ENCODE peak calls at places on chromosomes 4 and X, in four cellular contexts. One of them, this sample, is unnamed.

GRCh38 chr4:53531695-53532224 is 59.5 kb downstream of the LNX1 start:
- DNase-seq in cardiac muscle cell: no peak
- DNase-seq in tibial nerve: no peak
- DNase-seq in gastrocnemius medialis: no peak
- DNase-seq in this sample: no peak

GRCh38 chr4:59180161-59180560 is 2020.0 kb upstream of the ADGRL3 start:
- DNase-seq in cardiac muscle cell: no peak
- DNase-seq in tibial nerve: no peak
- DNase-seq in gastrocnemius medialis: no peak
- DNase-seq in this sample: no peak

GRCh38 chr4:51880016-51880915 is 37.3 kb downstream of the DCUN1D4 start:
- DNase-seq in cardiac muscle cell: no peak
- DNase-seq in tibial nerve: no peak
- DNase-seq in gastrocnemius medialis: no peak
- DNase-seq in this sample: no peak

GRCh38 chr4:41200486-41201017 is 13.8 kb downstream of the APBB2 start:
- DNase-seq in cardiac muscle cell: no peak
- DNase-seq in tibial nerve: no peak
- DNase-seq in gastrocnemius medialis: no peak
- DNase-seq in this sample: no peak

GRCh38 chr4:15771419-15772058 is 6.6 kb upstream of the CD38 start:
- DNase-seq in cardiac muscle cell: no peak
- DNase-seq in tibial nerve: no peak
- DNase-seq in gastrocnemius medialis: no peak
- DNase-seq in this sample: no peak

GRCh38 chr4:133316874-133317273 is 167.8 kb downstream of the PCDH10 start:
- DNase-seq in cardiac muscle cell: no peak
- DNase-seq in tibial nerve: no peak
- DNase-seq in gastrocnemius medialis: no peak
- DNase-seq in this sample: no peak

GRCh38 chr4:180665994-180666818 is 1577.0 kb upstream of the TENM3 start:
- DNase-seq in cardiac muscle cell: peak
- DNase-seq in tibial nerve: no peak
- DNase-seq in gastrocnemius medialis: no peak
- DNase-seq in this sample: no peak

GRCh38 chr4:112277220-112277619 is 8.5 kb downstream of the TIFA start:
- DNase-seq in cardiac muscle cell: no peak
- DNase-seq in tibial nerve: no peak
- DNase-seq in gastrocnemius medialis: no peak
- DNase-seq in this sample: no peak

GRCh38 chr4:93764647-93765246 is 63.8 kb upstream of the ATOH1 start:
- DNase-seq in cardiac muscle cell: peak
- DNase-seq in tibial nerve: no peak
- DNase-seq in gastrocnemius medialis: no peak
- DNase-seq in this sample: no peak

GRCh38 chrX:118644378-118644777 is 83.0 kb upstream of the IL13RA1 start:
- DNase-seq in cardiac muscle cell: peak
- DNase-seq in tibial nerve: no peak
- DNase-seq in gastrocnemius medialis: no peak
- DNase-seq in this sample: no peak

GRCh38 chr4:102761478-102761790 is 666 bp upstream of the MANBA start:
- DNase-seq in cardiac muscle cell: no peak
- DNase-seq in tibial nerve: no peak
- DNase-seq in gastrocnemius medialis: no peak
- DNase-seq in this sample: no peak

GRCh38 chr4:83128235-83128929 is 13.9 kb upstream of the PLAC8 start:
- DNase-seq in cardiac muscle cell: no peak
- DNase-seq in tibial nerve: no peak
- DNase-seq in gastrocnemius medialis: no peak
- DNase-seq in this sample: no peak

GRCh38 chr4:73734405-73735070 is 5.8 kb upstream of the CXCL8 start:
- DNase-seq in cardiac muscle cell: no peak
- DNase-seq in tibial nerve: no peak
- DNase-seq in gastrocnemius medialis: no peak
- DNase-seq in this sample: no peak

GRCh38 chrX:53166103-53166502 is 58.9 kb downstream of the KDM5C start:
- DNase-seq in cardiac muscle cell: no peak
- DNase-seq in tibial nerve: no peak
- DNase-seq in gastrocnemius medialis: no peak
- DNase-seq in this sample: no peak

GRCh38 chr4:82774711-82775171 is 23.9 kb downstream of the SCD5 start:
- DNase-seq in cardiac muscle cell: no peak
- DNase-seq in tibial nerve: no peak
- DNase-seq in gastrocnemius medialis: no peak
- DNase-seq in this sample: no peak

GRCh38 chr4:1502976-1503375 is 96.7 kb upstream of the NKX1-1 start:
- DNase-seq in cardiac muscle cell: no peak
- DNase-seq in tibial nerve: peak
- DNase-seq in gastrocnemius medialis: no peak
- DNase-seq in this sample: no peak

GRCh38 chrX:96979766-96980165 is 96.1 kb downstream of the RPA4 start:
- DNase-seq in cardiac muscle cell: peak
- DNase-seq in tibial nerve: no peak
- DNase-seq in gastrocnemius medialis: no peak
- DNase-seq in this sample: no peak

GRCh38 chr4:107988763-107989035 is 990 bp upstream of the HADH start:
- DNase-seq in cardiac muscle cell: no peak
- DNase-seq in tibial nerve: no peak
- DNase-seq in gastrocnemius medialis: no peak
- DNase-seq in this sample: no peak

GRCh38 chrX:154384284-154384892 is 5.3 kb downstream of the EMD start:
- DNase-seq in cardiac muscle cell: no peak
- DNase-seq in tibial nerve: no peak
- DNase-seq in gastrocnemius medialis: no peak
- DNase-seq in this sample: no peak

GRCh38 chrX:153865321-153865580 is 20.7 kb downstream of the L1CAM start:
- DNase-seq in cardiac muscle cell: no peak
- DNase-seq in tibial nerve: no peak
- DNase-seq in gastrocnemius medialis: no peak
- DNase-seq in this sample: no peak

GRCh38 chr4:113446019-113446418 is 315.5 kb downstream of the CAMK2D start:
- DNase-seq in cardiac muscle cell: no peak
- DNase-seq in tibial nerve: no peak
- DNase-seq in gastrocnemius medialis: no peak
- DNase-seq in this sample: no peak

GRCh38 chr4:22167201-22167600 is 218.6 kb upstream of the KCNIP4 start:
- DNase-seq in cardiac muscle cell: no peak
- DNase-seq in tibial nerve: no peak
- DNase-seq in gastrocnemius medialis: no peak
- DNase-seq in this sample: no peak

GRCh38 chr4:52799813-52800212 is 48.6 kb upstream of the ERVMER34-1 start:
- DNase-seq in cardiac muscle cell: no peak
- DNase-seq in tibial nerve: no peak
- DNase-seq in gastrocnemius medialis: no peak
- DNase-seq in this sample: no peak

GRCh38 chr4:186227221-186227620 is at the start of gene KLKB1:
- DNase-seq in cardiac muscle cell: no peak
- DNase-seq in tibial nerve: no peak
- DNase-seq in gastrocnemius medialis: no peak
- DNase-seq in this sample: no peak

GRCh38 chrX:110759785-110760184 is 35.8 kb downstream of the CHRDL1 start:
- DNase-seq in cardiac muscle cell: no peak
- DNase-seq in tibial nerve: no peak
- DNase-seq in gastrocnemius medialis: no peak
- DNase-seq in this sample: no peak

DNA sequence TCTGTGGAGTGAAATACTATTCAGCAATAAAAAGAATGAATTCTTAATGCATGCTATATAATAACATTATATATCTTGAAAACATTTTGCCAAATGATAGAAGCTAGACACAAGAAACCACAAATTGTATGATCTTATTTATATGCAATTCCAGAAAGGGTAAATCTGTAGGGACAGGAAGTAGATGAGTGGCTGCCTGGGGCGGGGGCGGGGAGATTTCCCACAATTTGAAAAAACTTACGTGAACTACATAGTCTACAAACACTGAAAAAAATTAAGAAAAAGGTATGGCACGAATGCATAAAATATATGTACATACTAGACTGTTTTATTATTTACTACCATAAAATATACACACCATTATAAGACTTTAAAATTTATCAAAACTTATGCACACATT is 81.6 kb downstream of the WWC2 start:
- DNase-seq in cardiac muscle cell: no peak
- DNase-seq in tibial nerve: no peak
- DNase-seq in gastrocnemius medialis: no peak
- DNase-seq in this sample: no peak
- H3K27ac ChIP-seq in cardiac muscle cell: no peak
- H3K27ac ChIP-seq in tibial nerve: no peak
- H3K27ac ChIP-seq in gastrocnemius medialis: no peak
- H3K27ac ChIP-seq in this sample: no peak

GRCh38 chr4:137521053-137521452 is 11.2 kb downstream of the PCDH18 start:
- DNase-seq in cardiac muscle cell: no peak
- DNase-seq in tibial nerve: no peak
- DNase-seq in gastrocnemius medialis: no peak
- DNase-seq in this sample: no peak

GRCh38 chr4:137526681-137527080 is 5.6 kb downstream of the PCDH18 start:
- DNase-seq in cardiac muscle cell: no peak
- DNase-seq in tibial nerve: no peak
- DNase-seq in gastrocnemius medialis: no peak
- DNase-seq in this sample: no peak

GRCh38 chr4:137519406-137519805 is 12.9 kb downstream of the PCDH18 start:
- DNase-seq in cardiac muscle cell: no peak
- DNase-seq in tibial nerve: no peak
- DNase-seq in gastrocnemius medialis: no peak
- DNase-seq in this sample: no peak

GRCh38 chr4:137524642-137525384 is 7.5 kb downstream of the PCDH18 start:
- DNase-seq in cardiac muscle cell: no peak
- DNase-seq in tibial nerve: no peak
- DNase-seq in gastrocnemius medialis: no peak
- DNase-seq in this sample: no peak

GRCh38 chr4:137523329-137523728 is 9.0 kb downstream of the PCDH18 start:
- DNase-seq in cardiac muscle cell: no peak
- DNase-seq in tibial nerve: no peak
- DNase-seq in gastrocnemius medialis: no peak
- DNase-seq in this sample: no peak
- H3K27ac ChIP-seq in cardiac muscle cell: no peak
- H3K27ac ChIP-seq in tibial nerve: no peak
- H3K27ac ChIP-seq in gastrocnemius medialis: no peak
- H3K27ac ChIP-seq in this sample: no peak

GRCh38 chrX:72028701-72029470 is 102.8 kb downstream of the RTL5 start:
- DNase-seq in cardiac muscle cell: no peak
- DNase-seq in tibial nerve: no peak
- DNase-seq in gastrocnemius medialis: no peak
- DNase-seq in this sample: no peak
- H3K27ac ChIP-seq in cardiac muscle cell: peak
- H3K27ac ChIP-seq in tibial nerve: no peak
- H3K27ac ChIP-seq in gastrocnemius medialis: no peak
- H3K27ac ChIP-seq in this sample: peak

GRCh38 chrX:108020631-108021030 is 24.2 kb upstream of the VSIG1 start:
- DNase-seq in cardiac muscle cell: peak
- DNase-seq in tibial nerve: no peak
- DNase-seq in gastrocnemius medialis: no peak
- DNase-seq in this sample: no peak

GRCh38 chrX:108022491-108023089 is 22.3 kb upstream of the VSIG1 start:
- DNase-seq in cardiac muscle cell: no peak
- DNase-seq in tibial nerve: no peak
- DNase-seq in gastrocnemius medialis: no peak
- DNase-seq in this sample: no peak

GRCh38 chrX:108018659-108019381 is 26.0 kb upstream of the VSIG1 start:
- DNase-seq in cardiac muscle cell: no peak
- DNase-seq in tibial nerve: no peak
- DNase-seq in gastrocnemius medialis: no peak
- DNase-seq in this sample: no peak

DNA sequence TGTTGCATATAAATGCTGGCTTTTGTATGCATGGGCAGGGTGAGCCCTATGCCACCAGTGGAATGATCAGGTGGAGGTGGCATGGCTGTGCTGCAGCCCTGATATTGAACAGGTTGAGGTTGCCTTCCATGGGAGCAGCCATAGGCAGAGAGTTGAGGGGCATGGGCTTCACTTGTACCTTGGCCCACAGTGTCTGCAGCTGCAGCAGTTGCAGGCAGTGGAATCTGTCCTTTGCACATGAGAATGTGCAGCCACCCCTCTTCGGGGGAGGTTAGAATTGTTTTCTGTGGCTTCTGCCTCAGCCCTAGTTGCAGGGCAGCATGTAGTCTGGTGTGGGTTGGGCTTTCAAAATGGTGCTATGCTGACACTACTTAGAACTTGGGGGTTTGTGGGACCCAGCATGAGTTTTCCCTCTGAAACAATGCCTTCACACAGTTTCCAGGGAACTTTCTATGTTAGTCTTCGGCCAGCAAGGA is 25.4 kb upstream of the VSIG1 start:
- DNase-seq in cardiac muscle cell: no peak
- DNase-seq in tibial nerve: no peak
- DNase-seq in gastrocnemius medialis: no peak
- DNase-seq in this sample: no peak
- H3K27ac ChIP-seq in cardiac muscle cell: no peak
- H3K27ac ChIP-seq in tibial nerve: no peak
- H3K27ac ChIP-seq in gastrocnemius medialis: no peak
- H3K27ac ChIP-seq in this sample: no peak

GRCh38 chr4:99636422-99636821 is 21.2 kb downstream of the C4orf54 start:
- DNase-seq in cardiac muscle cell: no peak
- DNase-seq in tibial nerve: no peak
- DNase-seq in gastrocnemius medialis: no peak
- DNase-seq in this sample: no peak
- H3K27ac ChIP-seq in cardiac muscle cell: no peak
- H3K27ac ChIP-seq in tibial nerve: no peak
- H3K27ac ChIP-seq in gastrocnemius medialis: peak
- H3K27ac ChIP-seq in this sample: no peak

DNA sequence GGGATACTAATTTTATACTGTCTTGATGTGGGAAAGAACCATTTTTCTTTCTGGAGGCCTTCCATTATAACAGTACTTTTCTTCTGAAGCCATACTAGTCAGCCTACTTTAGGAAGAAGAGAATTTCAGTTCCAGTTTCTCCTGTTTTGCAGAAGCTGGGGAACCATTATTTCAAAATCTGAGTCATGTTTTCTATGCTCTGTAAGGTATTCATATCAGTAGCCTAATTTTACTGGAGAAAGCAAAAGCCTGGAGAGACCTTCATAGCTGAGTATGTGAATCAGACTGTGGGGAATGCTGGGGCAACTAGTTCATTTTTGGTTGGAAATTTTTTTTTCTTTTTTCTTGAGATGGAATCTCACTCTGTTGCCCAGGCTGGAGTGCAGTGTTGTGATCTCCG is 22.4 kb downstream of the AFF1 start:
- DNase-seq in cardiac muscle cell: no peak
- DNase-seq in tibial nerve: no peak
- DNase-seq in gastrocnemius medialis: no peak
- DNase-seq in this sample: no peak
- H3K27ac ChIP-seq in cardiac muscle cell: no peak
- H3K27ac ChIP-seq in tibial nerve: no peak
- H3K27ac ChIP-seq in gastrocnemius medialis: no peak
- H3K27ac ChIP-seq in this sample: no peak

GRCh38 chrX:107715331-107716044 is 60.1 kb downstream of the TSC22D3 start:
- DNase-seq in cardiac muscle cell: no peak
- DNase-seq in tibial nerve: no peak
- DNase-seq in gastrocnemius medialis: no peak
- DNase-seq in this sample: no peak

GRCh38 chrX:107716816-107717700 is 58.5 kb downstream of the TSC22D3 start:
- DNase-seq in cardiac muscle cell: peak
- DNase-seq in tibial nerve: peak
- DNase-seq in gastrocnemius medialis: peak
- DNase-seq in this sample: peak

GRCh38 chrX:107716045-107716684 is 59.4 kb downstream of the TSC22D3 start:
- DNase-seq in cardiac muscle cell: peak
- DNase-seq in tibial nerve: no peak
- DNase-seq in gastrocnemius medialis: no peak
- DNase-seq in this sample: no peak

GRCh38 chrX:107721318-107721717 is 54.3 kb downstream of the TSC22D3 start:
- DNase-seq in cardiac muscle cell: no peak
- DNase-seq in tibial nerve: no peak
- DNase-seq in gastrocnemius medialis: no peak
- DNase-seq in this sample: no peak

GRCh38 chrX:107718156-107718621 is 57.4 kb downstream of the TSC22D3 start:
- DNase-seq in cardiac muscle cell: peak
- DNase-seq in tibial nerve: peak
- DNase-seq in gastrocnemius medialis: peak
- DNase-seq in this sample: no peak
- H3K27ac ChIP-seq in cardiac muscle cell: no peak
- H3K27ac ChIP-seq in tibial nerve: peak
- H3K27ac ChIP-seq in gastrocnemius medialis: peak
- H3K27ac ChIP-seq in this sample: peak

This sample was measured in esophagus squamous epithelium.